ENCODE peak calls at places on chromosome 16, in six cellular contexts. One of them, this sample, is unnamed. For H3K4me1, the result is how much of the 10 kb centered on the place peaks cover.

GRCh38 chr16:77434365-77435239 is at the start of gene ADAMTS18:
- DNase-seq in stomach: no peak
- DNase-seq in IMR-90: no peak
- DNase-seq in CD8-positive, alpha-beta T cell: no peak
- DNase-seq in heart left ventricle: no peak
- DNase-seq in heart right ventricle: no peak
- DNase-seq in this sample: no peak

GRCh38 chr16:28623172-28623711 is 13.4 kb upstream of the SULT1A1 start:
- DNase-seq in IMR-90: no peak
- DNase-seq in heart right ventricle: peak
- DNase-seq in stomach: peak
- DNase-seq in CD8-positive, alpha-beta T cell: peak
- DNase-seq in heart left ventricle: no peak
- DNase-seq in this sample: peak

GRCh38 chr16:77062878-77063566 is 128.0 kb upstream of the MON1B start:
- DNase-seq in stomach: no peak
- DNase-seq in IMR-90: no peak
- DNase-seq in heart left ventricle: no peak
- DNase-seq in CD8-positive, alpha-beta T cell: no peak
- DNase-seq in heart right ventricle: no peak
- DNase-seq in this sample: no peak

GRCh38 chr16:48193846-48194245 is 38.1 kb upstream of the ABCC12 start:
- DNase-seq in IMR-90: no peak
- DNase-seq in stomach: no peak
- DNase-seq in heart left ventricle: no peak
- DNase-seq in CD8-positive, alpha-beta T cell: no peak
- DNase-seq in heart right ventricle: no peak
- DNase-seq in this sample: no peak

GRCh38 chr16:67939507-67940435 is 3.1 kb upstream of the PSMB10 start:
- DNase-seq in heart left ventricle: no peak
- DNase-seq in IMR-90: no peak
- DNase-seq in stomach: peak
- DNase-seq in CD8-positive, alpha-beta T cell: peak
- DNase-seq in heart right ventricle: no peak
- DNase-seq in this sample: peak

GRCh38 chr16:1121009-1121408 is 25.0 kb upstream of the C1QTNF8 start:
- DNase-seq in IMR-90: no peak
- DNase-seq in stomach: no peak
- DNase-seq in CD8-positive, alpha-beta T cell: no peak
- DNase-seq in heart left ventricle: no peak
- DNase-seq in heart right ventricle: no peak
- DNase-seq in this sample: no peak

GRCh38 chr16:54412777-54413455 is 126.3 kb upstream of the IRX3 start:
- DNase-seq in CD8-positive, alpha-beta T cell: no peak
- DNase-seq in stomach: no peak
- DNase-seq in IMR-90: no peak
- DNase-seq in heart right ventricle: no peak
- DNase-seq in heart left ventricle: no peak
- DNase-seq in this sample: no peak

GRCh38 chr16:3152273-3153076 is 17.6 kb downstream of the ZNF213 start:
- DNase-seq in stomach: peak
- DNase-seq in heart left ventricle: peak
- DNase-seq in IMR-90: peak
- DNase-seq in heart right ventricle: peak
- DNase-seq in CD8-positive, alpha-beta T cell: peak
- DNase-seq in this sample: peak

GRCh38 chr16:78137179-78137578 is 37.7 kb downstream of the WWOX start:
- DNase-seq in CD8-positive, alpha-beta T cell: no peak
- DNase-seq in heart right ventricle: no peak
- DNase-seq in stomach: no peak
- DNase-seq in IMR-90: no peak
- DNase-seq in heart left ventricle: no peak
- DNase-seq in this sample: no peak

GRCh38 chr16:69123894-69124293 is 8.5 kb downstream of the CHTF8 start:
- DNase-seq in stomach: peak
- DNase-seq in IMR-90: peak
- DNase-seq in CD8-positive, alpha-beta T cell: peak
- DNase-seq in heart left ventricle: peak
- DNase-seq in heart right ventricle: no peak
- DNase-seq in this sample: no peak

GRCh38 chr16:56425439-56425832 is at the start of gene AMFR:
- DNase-seq in IMR-90: peak
- DNase-seq in stomach: peak
- DNase-seq in heart right ventricle: peak
- DNase-seq in heart left ventricle: peak
- DNase-seq in CD8-positive, alpha-beta T cell: peak
- DNase-seq in this sample: peak

GRCh38 chr16:75048546-75048945 is 49.7 kb downstream of the ZNRF1 start:
- DNase-seq in heart right ventricle: no peak
- DNase-seq in stomach: no peak
- DNase-seq in heart left ventricle: peak
- DNase-seq in IMR-90: peak
- DNase-seq in CD8-positive, alpha-beta T cell: no peak
- DNase-seq in this sample: no peak

GRCh38 chr16:8669481-8669880 is 4.9 kb upstream of the ABAT start:
- DNase-seq in IMR-90: no peak
- DNase-seq in heart left ventricle: no peak
- DNase-seq in heart right ventricle: no peak
- DNase-seq in stomach: no peak
- DNase-seq in CD8-positive, alpha-beta T cell: no peak
- DNase-seq in this sample: no peak

GRCh38 chr16:81264386-81264785 is 25.9 kb downstream of the BCO1 start:
- DNase-seq in CD8-positive, alpha-beta T cell: no peak
- DNase-seq in heart right ventricle: no peak
- DNase-seq in IMR-90: no peak
- DNase-seq in stomach: no peak
- DNase-seq in heart left ventricle: no peak
- DNase-seq in this sample: no peak

GRCh38 chr16:4691666-4692412 is 1.5 kb upstream of the NUDT16L1 start:
- DNase-seq in IMR-90: no peak
- DNase-seq in heart right ventricle: no peak
- DNase-seq in heart left ventricle: no peak
- DNase-seq in CD8-positive, alpha-beta T cell: no peak
- DNase-seq in stomach: no peak
- DNase-seq in this sample: no peak

GRCh38 chr16:2371421-2371820 is 30.9 kb upstream of the ABCA3 start:
- DNase-seq in stomach: no peak
- DNase-seq in CD8-positive, alpha-beta T cell: no peak
- DNase-seq in heart right ventricle: no peak
- DNase-seq in IMR-90: no peak
- DNase-seq in heart left ventricle: peak
- DNase-seq in this sample: no peak

GRCh38 chr16:50697881-50698767 is 4.7 kb downstream of the NOD2 start:
- DNase-seq in heart left ventricle: peak
- DNase-seq in IMR-90: peak
- DNase-seq in CD8-positive, alpha-beta T cell: peak
- DNase-seq in heart right ventricle: no peak
- DNase-seq in stomach: peak
- DNase-seq in this sample: peak

GRCh38 chr16:67968440-67969285 is at the start of gene SLC12A4:
- DNase-seq in stomach: peak
- DNase-seq in CD8-positive, alpha-beta T cell: peak
- DNase-seq in heart right ventricle: peak
- DNase-seq in heart left ventricle: peak
- DNase-seq in IMR-90: peak
- DNase-seq in this sample: peak

GRCh38 chr16:31179747-31180458 is at the start of gene FUS:
- DNase-seq in stomach: peak
- DNase-seq in heart left ventricle: peak
- DNase-seq in CD8-positive, alpha-beta T cell: peak
- DNase-seq in IMR-90: peak
- DNase-seq in heart right ventricle: peak
- DNase-seq in this sample: peak

GRCh38 chr16:57028086-57028485 is 38.7 kb downstream of the NLRC5 start:
- DNase-seq in stomach: no peak
- DNase-seq in heart left ventricle: no peak
- DNase-seq in CD8-positive, alpha-beta T cell: no peak
- DNase-seq in IMR-90: no peak
- DNase-seq in heart right ventricle: no peak
- DNase-seq in this sample: no peak

GRCh38 chr16:67423015-67423414 is 6.7 kb upstream of the ZDHHC1 start:
- DNase-seq in heart right ventricle: no peak
- DNase-seq in heart left ventricle: no peak
- DNase-seq in IMR-90: no peak
- DNase-seq in CD8-positive, alpha-beta T cell: no peak
- DNase-seq in stomach: no peak
- DNase-seq in this sample: no peak

GRCh38 chr16:10121496-10121895 is 60.7 kb downstream of the GRIN2A start:
- DNase-seq in stomach: no peak
- DNase-seq in CD8-positive, alpha-beta T cell: no peak
- DNase-seq in IMR-90: peak
- DNase-seq in heart left ventricle: no peak
- DNase-seq in heart right ventricle: no peak
- DNase-seq in this sample: no peak

GRCh38 chr16:10120953-10121352 is 61.3 kb downstream of the GRIN2A start:
- DNase-seq in CD8-positive, alpha-beta T cell: no peak
- DNase-seq in IMR-90: no peak
- DNase-seq in heart right ventricle: no peak
- DNase-seq in heart left ventricle: no peak
- DNase-seq in stomach: no peak
- DNase-seq in this sample: no peak

GRCh38 chr16:10123141-10123540 is 59.1 kb downstream of the GRIN2A start:
- DNase-seq in stomach: no peak
- DNase-seq in heart right ventricle: no peak
- DNase-seq in heart left ventricle: no peak
- DNase-seq in CD8-positive, alpha-beta T cell: no peak
- DNase-seq in IMR-90: no peak
- DNase-seq in this sample: no peak

GRCh38 chr16:10122026-10122425 is 60.2 kb downstream of the GRIN2A start:
- DNase-seq in stomach: no peak
- DNase-seq in heart left ventricle: no peak
- DNase-seq in IMR-90: no peak
- DNase-seq in CD8-positive, alpha-beta T cell: no peak
- DNase-seq in heart right ventricle: no peak
- DNase-seq in this sample: no peak

DNA sequence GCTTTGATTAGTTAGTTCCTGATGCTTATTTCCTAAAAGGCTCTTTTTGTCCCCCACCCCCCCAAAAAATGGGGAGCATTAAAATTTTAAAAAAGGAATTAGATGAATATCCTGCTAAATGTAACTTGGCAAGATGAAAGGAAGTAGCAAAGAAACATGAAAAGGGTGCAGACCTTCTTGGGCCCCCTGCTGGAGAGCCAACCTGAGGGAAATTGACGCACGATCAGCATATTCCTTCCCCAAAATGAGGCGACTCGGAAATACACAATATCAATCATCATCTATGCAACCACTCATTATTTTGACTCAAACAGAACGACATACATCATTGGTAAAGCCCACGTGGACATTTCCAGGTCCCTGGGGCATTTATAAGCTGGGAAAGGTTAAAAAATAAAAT is 59.7 kb downstream of the GRIN2A start:
- DNase-seq in stomach: no peak
- DNase-seq in IMR-90: no peak
- DNase-seq in heart right ventricle: no peak
- DNase-seq in heart left ventricle: no peak
- DNase-seq in CD8-positive, alpha-beta T cell: no peak
- DNase-seq in this sample: no peak
- TF ChIP-seq CTCF in stomach: no peak
- TF ChIP-seq CTCF in IMR-90: no peak
- TF ChIP-seq CTCF in heart right ventricle: peak
- TF ChIP-seq CTCF in heart left ventricle: peak
- TF ChIP-seq CTCF in CD8-positive, alpha-beta T cell: no peak
- TF ChIP-seq CTCF in this sample: no peak

GRCh38 chr16:71627631-71628236 is 1.8 kb downstream of the MARVELD3 start:
- DNase-seq in CD8-positive, alpha-beta T cell: no peak
- DNase-seq in stomach: no peak
- DNase-seq in heart left ventricle: no peak
- DNase-seq in IMR-90: no peak
- DNase-seq in heart right ventricle: no peak
- DNase-seq in this sample: peak

GRCh38 chr16:71628810-71629209 is 2.8 kb downstream of the MARVELD3 start:
- DNase-seq in IMR-90: no peak
- DNase-seq in heart right ventricle: no peak
- DNase-seq in stomach: no peak
- DNase-seq in heart left ventricle: no peak
- DNase-seq in CD8-positive, alpha-beta T cell: no peak
- DNase-seq in this sample: no peak

GRCh38 chr16:71625113-71625850 is 702 bp upstream of the MARVELD3 start:
- DNase-seq in heart left ventricle: no peak
- DNase-seq in IMR-90: no peak
- DNase-seq in CD8-positive, alpha-beta T cell: no peak
- DNase-seq in heart right ventricle: no peak
- DNase-seq in stomach: no peak
- DNase-seq in this sample: no peak

GRCh38 chr16:71626018-71626857 is at the start of gene MARVELD3:
- DNase-seq in stomach: peak
- DNase-seq in IMR-90: no peak
- DNase-seq in heart left ventricle: no peak
- DNase-seq in heart right ventricle: peak
- DNase-seq in CD8-positive, alpha-beta T cell: peak
- DNase-seq in this sample: peak

DNA sequence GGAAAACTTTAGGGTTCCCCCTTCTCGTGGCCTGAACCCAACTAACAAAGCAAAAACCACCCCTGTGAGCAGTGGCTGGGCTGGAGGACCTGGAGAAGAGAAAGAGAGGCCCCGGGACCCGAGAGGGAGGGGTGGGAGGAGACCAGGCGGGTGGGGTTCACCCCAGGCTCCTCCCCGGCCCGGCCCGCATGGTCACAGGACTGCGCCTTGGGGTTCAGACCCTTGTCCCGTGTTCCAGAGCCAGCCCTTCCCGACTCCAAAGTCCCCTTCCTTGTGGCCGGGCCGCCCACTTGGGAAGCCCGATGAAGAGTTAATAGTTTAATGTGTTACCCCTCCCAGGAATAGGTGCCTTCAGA is 852 bp downstream of the MARVELD3 start:
- DNase-seq in heart left ventricle: no peak
- DNase-seq in IMR-90: no peak
- DNase-seq in CD8-positive, alpha-beta T cell: no peak
- DNase-seq in stomach: peak
- DNase-seq in heart right ventricle: no peak
- DNase-seq in this sample: peak
- H3K4me3 ChIP-seq in heart left ventricle: no peak
- H3K4me3 ChIP-seq in IMR-90: no peak
- H3K4me3 ChIP-seq in CD8-positive, alpha-beta T cell: peak
- H3K4me3 ChIP-seq in stomach: peak
- H3K4me3 ChIP-seq in heart right ventricle: peak
- H3K4me3 ChIP-seq in this sample: peak

DNA sequence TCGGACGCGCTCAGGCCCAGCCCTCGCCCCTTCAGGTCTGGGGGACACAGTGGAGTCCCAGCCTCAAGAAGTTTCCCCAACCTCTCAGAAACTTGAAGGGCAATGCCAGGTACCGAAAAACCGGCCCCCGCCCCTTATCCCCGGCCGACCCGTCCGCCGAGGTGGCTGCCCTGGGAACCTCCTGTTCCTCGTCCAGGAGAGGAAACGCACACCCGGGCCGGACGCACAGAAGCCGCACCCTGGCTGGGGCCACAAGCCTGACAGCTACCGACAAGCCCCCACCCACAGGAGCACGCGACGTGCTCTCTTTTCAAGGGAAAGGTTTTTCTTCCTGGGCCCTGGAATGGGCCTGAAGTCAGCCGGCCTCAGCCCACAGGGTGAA is 37.2 kb downstream of the CBFA2T3 start:
- DNase-seq in IMR-90: no peak
- DNase-seq in heart left ventricle: peak
- DNase-seq in CD8-positive, alpha-beta T cell: no peak
- DNase-seq in heart right ventricle: peak
- DNase-seq in stomach: no peak
- DNase-seq in this sample: no peak
- H3K4me1 ChIP-seq in IMR-90: under half
- H3K4me1 ChIP-seq in heart left ventricle: under half
- H3K4me1 ChIP-seq in CD8-positive, alpha-beta T cell: under half
- H3K4me1 ChIP-seq in heart right ventricle: under half
- H3K4me1 ChIP-seq in stomach: half or more
- H3K4me1 ChIP-seq in this sample: under half

GRCh38 chr16:13435873-13436474 is 484.0 kb upstream of the ERCC4 start:
- DNase-seq in CD8-positive, alpha-beta T cell: no peak
- DNase-seq in heart left ventricle: no peak
- DNase-seq in heart right ventricle: no peak
- DNase-seq in IMR-90: no peak
- DNase-seq in stomach: no peak
- DNase-seq in this sample: no peak
- TF ChIP-seq CTCF in CD8-positive, alpha-beta T cell: no peak
- TF ChIP-seq CTCF in heart left ventricle: no peak
- TF ChIP-seq CTCF in heart right ventricle: no peak
- TF ChIP-seq CTCF in IMR-90: no peak
- TF ChIP-seq CTCF in stomach: no peak
- TF ChIP-seq CTCF in this sample: no peak

This sample was measured in mucosa of descending colon.